ENCODE peak calls at places on chromosomes 13 and 19, in nine cellular contexts. O, D, U, Q, Z, S, L, K and J are unnamed samples.

GRCh38 chr19:547836-548720 is 4.2 kb downstream of the GZMM start:
- DNase-seq in O (no peak), D (no peak), U (no peak), Q (no peak), Z (no peak), S (no peak), L (no peak), K (no peak), J (no peak)

GRCh38 chr13:99162962-99163361 is 37.7 kb upstream of the UBAC2 start:
- DNase-seq in O (no peak), D (no peak), U (no peak), Q (no peak), Z (no peak), S (no peak), L (no peak), K (no peak), J (no peak)

GRCh38 chr13:50616101-50616500 is 227.4 kb downstream of the DLEU7 start:
- DNase-seq in O (peak), D (peak), U (no peak), Q (peak), Z (no peak), S (no peak), L (no peak), K (peak), J (no peak)

GRCh38 chr19:49713236-49713845 is 22.4 kb downstream of the CPT1C start:
- DNase-seq in O (no peak), D (no peak), U (no peak), Q (no peak), Z (no peak), S (no peak), L (no peak), K (no peak), J (no peak)

GRCh38 chr19:46065486-46065885 is 24.7 kb upstream of the IGFL4 start:
- DNase-seq in O (peak), D (peak), U (no peak), Q (peak), Z (no peak), S (no peak), L (no peak), K (peak), J (no peak)

GRCh38 chr19:46571495-46571894 is 29.6 kb upstream of the CALM3 start:
- DNase-seq in O (peak), D (peak), U (no peak), Q (no peak), Z (peak), S (no peak), L (no peak), K (no peak), J (no peak)

GRCh38 chr13:33191425-33192221 is 93.9 kb downstream of the STARD13 start:
- DNase-seq in O (no peak), D (no peak), U (no peak), Q (peak), Z (peak), S (no peak), L (no peak), K (peak), J (no peak)

GRCh38 chr19:2266183-2266993 is 10.2 kb upstream of the JSRP1 start:
- DNase-seq in O (peak), D (peak), U (peak), Q (peak), Z (peak), S (peak), L (no peak), K (peak), J (no peak)

GRCh38 chr13:61880576-61881283 is 465.1 kb upstream of the PCDH20 start:
- DNase-seq in O (peak), D (no peak), U (no peak), Q (peak), Z (peak), S (no peak), L (peak), K (peak), J (peak)

GRCh38 chr19:32519023-32519422 is 62.0 kb upstream of the PDCD5 start:
- DNase-seq in O (peak), D (no peak), U (no peak), Q (no peak), Z (no peak), S (no peak), L (no peak), K (no peak), J (no peak)

GRCh38 chr13:46146898-46147297 is 35.1 kb downstream of the LCP1 start:
- DNase-seq in O (peak), D (peak), U (no peak), Q (no peak), Z (no peak), S (no peak), L (no peak), K (peak), J (no peak)

GRCh38 chr19:10074153-10074552 is 12.0 kb upstream of the SHFL start:
- DNase-seq in O (peak), D (peak), U (no peak), Q (no peak), Z (no peak), S (no peak), L (no peak), K (peak), J (no peak)

GRCh38 chr19:4120531-4120930 is 3.4 kb downstream of the MAP2K2 start:
- DNase-seq in O (peak), D (peak), U (no peak), Q (peak), Z (no peak), S (no peak), L (no peak), K (peak), J (no peak)

DNA sequence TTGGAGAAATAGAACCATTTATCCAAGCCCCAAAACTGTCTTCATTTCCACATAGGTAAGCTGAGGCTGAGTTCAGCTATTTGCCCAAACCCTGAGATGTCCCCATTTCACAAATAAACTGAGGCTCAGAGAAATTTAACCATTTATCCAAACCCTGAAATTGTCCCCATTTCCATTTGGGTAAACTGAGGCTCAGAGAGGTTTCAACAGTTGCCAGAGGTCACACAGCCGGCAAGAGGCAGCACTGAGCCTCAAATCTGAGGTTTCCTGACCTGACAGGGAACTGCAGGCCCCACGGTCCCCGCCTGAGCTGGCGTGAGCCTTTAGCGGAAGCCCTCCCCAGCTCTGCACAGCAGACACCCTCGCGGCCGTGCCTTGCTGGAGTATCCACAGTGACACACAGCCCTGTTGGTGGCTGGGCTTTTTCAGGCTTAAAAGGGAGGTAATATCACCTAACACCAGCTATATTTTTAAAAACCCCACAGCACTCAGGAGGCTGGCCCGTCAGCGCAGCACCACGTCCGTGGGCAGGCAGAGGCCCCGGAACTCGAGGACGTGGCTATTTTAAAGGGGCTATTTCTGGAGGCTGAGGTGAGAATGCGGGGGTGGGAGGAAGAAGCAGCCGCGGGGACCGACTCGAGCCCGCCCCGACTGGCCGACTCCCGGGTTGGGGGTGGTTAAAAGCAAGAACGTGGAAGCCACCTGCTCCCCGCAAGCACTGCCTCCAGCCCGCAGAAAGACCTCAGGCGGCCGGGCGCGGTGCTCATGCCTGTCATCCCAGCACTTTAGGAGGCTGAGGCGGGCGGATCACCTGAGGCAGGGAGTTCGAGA is 18.5 kb downstream of the PTPRS start:
- DNase-seq in O (no peak), D (no peak), U (no peak), Q (no peak), Z (no peak), S (peak), L (no peak), K (no peak), J (no peak)
- TF ChIP-seq CTCF in O (no peak), D (no peak), U (no peak), Q (no peak), Z (no peak), S (no peak), L (no peak), K (no peak), J (no peak)

DNA sequence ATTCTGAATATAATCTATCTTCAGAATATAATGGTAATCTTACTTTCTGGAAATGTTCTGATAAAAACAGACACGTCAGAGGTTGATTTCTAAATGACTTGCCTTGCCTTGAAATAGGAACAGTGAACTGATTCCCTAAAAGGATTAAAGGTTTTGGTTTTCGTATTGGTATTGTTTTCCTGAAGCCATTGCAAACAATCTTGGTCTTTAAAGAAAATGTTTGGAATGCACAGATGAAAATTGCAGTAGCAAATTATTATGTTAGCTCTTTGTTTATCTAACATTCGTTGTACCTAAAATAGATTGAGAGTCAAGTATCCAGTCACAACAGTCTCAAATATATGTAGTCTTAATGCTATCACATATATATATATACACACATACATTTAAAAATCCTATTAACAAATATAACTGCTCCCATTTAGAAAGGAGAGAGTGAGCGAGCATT is 1.7 kb downstream of the ITM2B start:
- DNase-seq in O (no peak), D (peak), U (no peak), Q (peak), Z (no peak), S (no peak), L (no peak), K (no peak), J (no peak)
- H3K4me3 ChIP-seq in O (peak), D (peak), U (peak), Q (peak), Z (peak), S (peak), L (peak), K (peak), J (peak)

GRCh38 chr13:40146063-40146462 is 490.6 kb downstream of the COG6 start:
- DNase-seq in O (no peak), D (no peak), U (no peak), Q (no peak), Z (no peak), S (no peak), L (no peak), K (no peak), J (no peak)
- TF ChIP-seq CTCF in O (no peak), D (no peak), U (no peak), Q (no peak), Z (no peak), S (no peak), L (peak), K (peak), J (no peak)

GRCh38 chr13:114140909-114141255 is 8.5 kb upstream of the RASA3 start:
- DNase-seq in O (no peak), D (no peak), U (no peak), Q (no peak), Z (no peak), S (no peak), L (no peak), K (no peak), J (no peak)

GRCh38 chr13:114142137-114142550 is 9.7 kb upstream of the RASA3 start:
- DNase-seq in O (no peak), D (no peak), U (peak), Q (no peak), Z (no peak), S (no peak), L (no peak), K (no peak), J (no peak)

GRCh38 chr13:114141261-114141996 is 9.0 kb upstream of the RASA3 start:
- DNase-seq in O (no peak), D (no peak), U (no peak), Q (no peak), Z (no peak), S (no peak), L (no peak), K (no peak), J (no peak)

GRCh38 chr13:114142640-114143490 is 10.4 kb upstream of the RASA3 start:
- DNase-seq in O (no peak), D (no peak), U (peak), Q (no peak), Z (peak), S (no peak), L (no peak), K (peak), J (no peak)

GRCh38 chr13:114140131-114140908 is 7.9 kb upstream of the RASA3 start:
- DNase-seq in O (no peak), D (no peak), U (no peak), Q (no peak), Z (no peak), S (no peak), L (no peak), K (no peak), J (no peak)
- H3K4me3 ChIP-seq in O (no peak), D (no peak), U (no peak), Q (no peak), Z (no peak), S (no peak), L (peak), K (no peak), J (no peak)

GRCh38 chr13:106173891-106174610 is 361.4 kb downstream of the EFNB2 start:
- DNase-seq in O (no peak), D (no peak), U (no peak), Q (no peak), Z (no peak), S (no peak), L (no peak), K (no peak), J (no peak)

GRCh38 chr13:106177146-106177545 is 358.3 kb downstream of the EFNB2 start:
- DNase-seq in O (no peak), D (no peak), U (no peak), Q (no peak), Z (no peak), S (no peak), L (no peak), K (no peak), J (no peak)

GRCh38 chr13:106178816-106179215 is 356.6 kb downstream of the EFNB2 start:
- DNase-seq in O (peak), D (no peak), U (no peak), Q (no peak), Z (no peak), S (no peak), L (no peak), K (no peak), J (no peak)

GRCh38 chr13:106173346-106173745 is 362.1 kb downstream of the EFNB2 start:
- DNase-seq in O (no peak), D (no peak), U (no peak), Q (no peak), Z (no peak), S (no peak), L (no peak), K (no peak), J (peak)

DNA sequence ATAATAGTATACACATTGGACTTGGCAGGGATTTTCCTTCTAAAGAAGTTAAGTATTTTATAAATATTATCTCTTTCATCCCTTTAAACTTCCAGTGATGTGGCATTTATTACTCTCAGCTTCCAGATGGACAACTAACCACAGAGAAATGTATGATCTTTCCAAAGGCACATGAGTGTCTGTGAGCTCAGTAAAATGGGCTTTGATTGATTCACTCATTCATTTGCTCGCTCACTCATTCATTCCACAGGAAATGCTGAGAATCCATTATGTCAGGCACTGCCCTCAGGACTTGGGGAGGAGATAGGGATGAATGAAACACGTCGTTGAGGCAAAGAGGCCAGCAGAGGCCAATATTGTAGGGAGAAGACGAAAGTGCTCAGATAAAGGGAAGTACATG is 359.4 kb downstream of the EFNB2 start:
- DNase-seq in O (peak), D (no peak), U (no peak), Q (peak), Z (no peak), S (no peak), L (no peak), K (peak), J (no peak)
- TF ChIP-seq CTCF in O (no peak), D (no peak), U (no peak), Q (no peak), Z (no peak), S (no peak), L (no peak), K (peak), J (no peak)

DNA sequence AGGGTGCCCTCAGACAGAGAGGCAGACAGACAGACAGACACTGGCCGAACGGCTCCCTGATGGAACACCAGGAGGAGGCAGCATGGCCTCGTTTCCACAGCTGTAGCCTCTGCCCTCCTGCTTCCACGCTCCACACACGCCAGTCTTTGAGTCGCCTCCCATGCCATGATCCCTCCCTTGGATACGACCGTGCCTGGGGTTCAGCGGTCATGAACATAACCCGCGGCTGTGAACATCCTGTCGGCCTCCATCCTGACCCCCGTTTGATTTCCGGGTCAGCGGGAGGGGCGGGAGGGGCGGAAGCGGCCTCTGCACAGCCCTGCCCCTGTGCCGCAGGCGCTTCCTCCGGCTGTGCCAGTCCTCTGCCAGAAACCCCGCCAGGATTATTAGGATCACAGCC is 23.4 kb downstream of the GP6 start:
- DNase-seq in O (no peak), D (no peak), U (no peak), Q (no peak), Z (no peak), S (no peak), L (no peak), K (no peak), J (no peak)
- H3K4me3 ChIP-seq in O (no peak), D (no peak), U (no peak), Q (no peak), Z (no peak), S (no peak), L (peak), K (no peak), J (no peak)